ENCODE peak calls at places on chromosomes 1 and 21, in nine cellular contexts. J is upper lobe of right lung; S is stimulated activated CD4-positive, alpha-beta T cell treated with anti-CD3 and anti-CD28 coated beads, TNF-alpha, amount 100 ng/mL, for 48 hours; L is NCI-H748 treated with DMSO at 0.1 percent for 48 hours; O is EL; C is H7; U is hepatic stellate cell; H is MCF 10A; N is NCI-H510A treated with DMSO at 0.1 percent for 48 hours. Q is an unnamed sample.

GRCh38 chr21:33027401-33028185 is 1.9 kb downstream of the OLIG2 start:
- DNase-seq in J (no peak), S (no peak), L (no peak), O (no peak), C (peak), U (no peak), H (no peak), N (no peak), Q (no peak)

GRCh38 chr1:223331929-223332328 is 32.0 kb downstream of the SUSD4 start:
- DNase-seq in J (no peak), S (no peak), L (no peak), O (peak), C (no peak), U (no peak), H (peak), N (no peak), Q (peak)

GRCh38 chr1:35600593-35600992 is 27.5 kb downstream of the TFAP2E start:
- DNase-seq in J (no peak), S (no peak), L (no peak), O (no peak), C (no peak), U (no peak), H (no peak), N (no peak), Q (no peak)

GRCh38 chr21:43939443-43940328 is 72.4 kb upstream of the TRAPPC10 start:
- DNase-seq in J (no peak), S (no peak), L (no peak), O (no peak), C (no peak), U (no peak), H (no peak), N (no peak), Q (no peak)

GRCh38 chr1:109910963-109911798 is 532 bp downstream of the CSF1 start:
- DNase-seq in J (no peak), S (no peak), L (no peak), O (no peak), C (peak), U (peak), H (no peak), N (no peak), Q (no peak)

GRCh38 chr1:234435620-234436019 is 43.4 kb downstream of the TARBP1 start:
- DNase-seq in J (no peak), S (no peak), L (no peak), O (no peak), C (no peak), U (no peak), H (no peak), N (no peak), Q (no peak)

GRCh38 chr1:101105877-101106276 is 80.3 kb upstream of the DPH5 start:
- DNase-seq in J (no peak), S (no peak), L (no peak), O (no peak), C (no peak), U (no peak), H (no peak), N (no peak), Q (peak)

GRCh38 chr1:115837386-115837761 is 3.6 kb downstream of the NHLH2 start:
- DNase-seq in J (no peak), S (no peak), L (no peak), O (no peak), C (no peak), U (no peak), H (no peak), N (no peak), Q (no peak)

GRCh38 chr1:97119775-97120174 is 398.2 kb downstream of the PTBP2 start:
- DNase-seq in J (no peak), S (no peak), L (no peak), O (no peak), C (no peak), U (no peak), H (no peak), N (no peak), Q (no peak)

GRCh38 chr1:240705584-240705983 is 93.6 kb upstream of the GREM2 start:
- DNase-seq in J (no peak), S (no peak), L (no peak), O (peak), C (no peak), U (peak), H (peak), N (no peak), Q (peak)

GRCh38 chr1:237877628-237878027 is 13.1 kb downstream of the ZP4 start:
- DNase-seq in J (no peak), S (no peak), L (no peak), O (no peak), C (no peak), U (no peak), H (no peak), N (no peak), Q (no peak)

GRCh38 chr1:53144201-53144600 is 1.8 kb upstream of the SLC1A7 start:
- DNase-seq in J (no peak), S (no peak), L (no peak), O (no peak), C (no peak), U (no peak), H (no peak), N (no peak), Q (no peak)

GRCh38 chr1:205451202-205451601 is 4.6 kb downstream of the BLACAT1 start:
- DNase-seq in J (no peak), S (no peak), L (no peak), O (no peak), C (peak), U (no peak), H (no peak), N (no peak), Q (no peak)